ENCODE peak calls at places on chromosome 7, in ten cellular contexts. One of them, this sample, is unnamed.

GRCh38 chr7:69654849-69655707 is 56.8 kb downstream of the AUTS2 start:
- DNase-seq in A549: no peak
- DNase-seq in foreskin fibroblast: no peak
- DNase-seq in transverse colon: no peak
- DNase-seq in CD8-positive, alpha-beta T cell: no peak
- DNase-seq in epithelial cell of proximal tubule: no peak
- DNase-seq in upper lobe of right lung: no peak
- DNase-seq in HCT116: no peak
- DNase-seq in bronchial epithelial cell: no peak
- DNase-seq in PC-9: no peak
- DNase-seq in this sample: no peak

GRCh38 chr7:75869776-75870379 is 9.0 kb upstream of the RHBDD2 start:
- DNase-seq in A549: no peak
- DNase-seq in foreskin fibroblast: no peak
- DNase-seq in transverse colon: no peak
- DNase-seq in CD8-positive, alpha-beta T cell: no peak
- DNase-seq in epithelial cell of proximal tubule: no peak
- DNase-seq in upper lobe of right lung: no peak
- DNase-seq in HCT116: no peak
- DNase-seq in bronchial epithelial cell: peak
- DNase-seq in PC-9: no peak
- DNase-seq in this sample: peak

GRCh38 chr7:106767498-106768323 is 97.4 kb upstream of the PIK3CG start:
- DNase-seq in A549: no peak
- DNase-seq in foreskin fibroblast: no peak
- DNase-seq in transverse colon: no peak
- DNase-seq in CD8-positive, alpha-beta T cell: no peak
- DNase-seq in epithelial cell of proximal tubule: no peak
- DNase-seq in upper lobe of right lung: no peak
- DNase-seq in HCT116: no peak
- DNase-seq in bronchial epithelial cell: no peak
- DNase-seq in PC-9: no peak
- DNase-seq in this sample: no peak

GRCh38 chr7:38163671-38164070 is 14.4 kb upstream of the STARD3NL start:
- DNase-seq in A549: no peak
- DNase-seq in foreskin fibroblast: no peak
- DNase-seq in transverse colon: no peak
- DNase-seq in CD8-positive, alpha-beta T cell: no peak
- DNase-seq in epithelial cell of proximal tubule: no peak
- DNase-seq in upper lobe of right lung: no peak
- DNase-seq in HCT116: no peak
- DNase-seq in bronchial epithelial cell: no peak
- DNase-seq in PC-9: no peak
- DNase-seq in this sample: no peak

GRCh38 chr7:141550694-141551079 is 523 bp upstream of the AGK start:
- DNase-seq in A549: peak
- DNase-seq in foreskin fibroblast: no peak
- DNase-seq in transverse colon: no peak
- DNase-seq in CD8-positive, alpha-beta T cell: peak
- DNase-seq in epithelial cell of proximal tubule: no peak
- DNase-seq in upper lobe of right lung: no peak
- DNase-seq in HCT116: no peak
- DNase-seq in bronchial epithelial cell: peak
- DNase-seq in PC-9: no peak
- DNase-seq in this sample: no peak

GRCh38 chr7:41698726-41699125 is 4.2 kb downstream of the INHBA start:
- DNase-seq in A549: no peak
- DNase-seq in foreskin fibroblast: peak
- DNase-seq in transverse colon: no peak
- DNase-seq in CD8-positive, alpha-beta T cell: no peak
- DNase-seq in epithelial cell of proximal tubule: no peak
- DNase-seq in upper lobe of right lung: no peak
- DNase-seq in HCT116: no peak
- DNase-seq in bronchial epithelial cell: peak
- DNase-seq in PC-9: peak
- DNase-seq in this sample: no peak

GRCh38 chr7:27774717-27775328 is 34.9 kb downstream of the TAX1BP1 start:
- DNase-seq in A549: peak
- DNase-seq in foreskin fibroblast: peak
- DNase-seq in transverse colon: no peak
- DNase-seq in CD8-positive, alpha-beta T cell: no peak
- DNase-seq in epithelial cell of proximal tubule: peak
- DNase-seq in upper lobe of right lung: no peak
- DNase-seq in HCT116: peak
- DNase-seq in bronchial epithelial cell: peak
- DNase-seq in PC-9: no peak
- DNase-seq in this sample: peak

GRCh38 chr7:158694650-158695049 is 10.0 kb downstream of the NCAPG2 start:
- DNase-seq in A549: no peak
- DNase-seq in foreskin fibroblast: no peak
- DNase-seq in transverse colon: no peak
- DNase-seq in CD8-positive, alpha-beta T cell: no peak
- DNase-seq in epithelial cell of proximal tubule: no peak
- DNase-seq in upper lobe of right lung: no peak
- DNase-seq in HCT116: no peak
- DNase-seq in bronchial epithelial cell: no peak
- DNase-seq in PC-9: no peak
- DNase-seq in this sample: no peak

GRCh38 chr7:63054191-63054661 is 944.4 kb upstream of the ZNF722 start:
- DNase-seq in A549: no peak
- DNase-seq in foreskin fibroblast: no peak
- DNase-seq in transverse colon: no peak
- DNase-seq in CD8-positive, alpha-beta T cell: no peak
- DNase-seq in epithelial cell of proximal tubule: no peak
- DNase-seq in upper lobe of right lung: no peak
- DNase-seq in HCT116: no peak
- DNase-seq in bronchial epithelial cell: no peak
- DNase-seq in PC-9: no peak
- DNase-seq in this sample: no peak

GRCh38 chr7:36875794-36876193 is 151.5 kb upstream of the AOAH start:
- DNase-seq in A549: no peak
- DNase-seq in foreskin fibroblast: no peak
- DNase-seq in transverse colon: no peak
- DNase-seq in CD8-positive, alpha-beta T cell: no peak
- DNase-seq in epithelial cell of proximal tubule: no peak
- DNase-seq in upper lobe of right lung: no peak
- DNase-seq in HCT116: no peak
- DNase-seq in bronchial epithelial cell: no peak
- DNase-seq in PC-9: no peak
- DNase-seq in this sample: peak

GRCh38 chr7:105779856-105780815 is 96.3 kb downstream of the ATXN7L1 start:
- DNase-seq in A549: no peak
- DNase-seq in foreskin fibroblast: no peak
- DNase-seq in transverse colon: no peak
- DNase-seq in CD8-positive, alpha-beta T cell: no peak
- DNase-seq in epithelial cell of proximal tubule: no peak
- DNase-seq in upper lobe of right lung: no peak
- DNase-seq in HCT116: no peak
- DNase-seq in bronchial epithelial cell: no peak
- DNase-seq in PC-9: no peak
- DNase-seq in this sample: no peak

GRCh38 chr7:18212788-18213187 is 185.1 kb upstream of the PRPS1L1 start:
- DNase-seq in A549: no peak
- DNase-seq in foreskin fibroblast: peak
- DNase-seq in transverse colon: no peak
- DNase-seq in CD8-positive, alpha-beta T cell: no peak
- DNase-seq in epithelial cell of proximal tubule: no peak
- DNase-seq in upper lobe of right lung: no peak
- DNase-seq in HCT116: no peak
- DNase-seq in bronchial epithelial cell: no peak
- DNase-seq in PC-9: no peak
- DNase-seq in this sample: peak

GRCh38 chr7:107972075-107972482 is 30.9 kb downstream of the LAMB1 start:
- DNase-seq in A549: no peak
- DNase-seq in foreskin fibroblast: peak
- DNase-seq in transverse colon: no peak
- DNase-seq in CD8-positive, alpha-beta T cell: no peak
- DNase-seq in epithelial cell of proximal tubule: no peak
- DNase-seq in upper lobe of right lung: no peak
- DNase-seq in HCT116: no peak
- DNase-seq in bronchial epithelial cell: peak
- DNase-seq in PC-9: no peak
- DNase-seq in this sample: peak

GRCh38 chr7:91945476-91945875 is 4.8 kb downstream of the AKAP9 start:
- DNase-seq in A549: peak
- DNase-seq in foreskin fibroblast: peak
- DNase-seq in transverse colon: no peak
- DNase-seq in CD8-positive, alpha-beta T cell: no peak
- DNase-seq in epithelial cell of proximal tubule: no peak
- DNase-seq in upper lobe of right lung: no peak
- DNase-seq in HCT116: no peak
- DNase-seq in bronchial epithelial cell: peak
- DNase-seq in PC-9: no peak
- DNase-seq in this sample: no peak

GRCh38 chr7:27693794-27694193 is 31.1 kb upstream of the HIBADH start:
- DNase-seq in A549: no peak
- DNase-seq in foreskin fibroblast: no peak
- DNase-seq in transverse colon: no peak
- DNase-seq in CD8-positive, alpha-beta T cell: no peak
- DNase-seq in epithelial cell of proximal tubule: no peak
- DNase-seq in upper lobe of right lung: no peak
- DNase-seq in HCT116: no peak
- DNase-seq in bronchial epithelial cell: no peak
- DNase-seq in PC-9: no peak
- DNase-seq in this sample: no peak

GRCh38 chr7:3393862-3394261 is 92.8 kb downstream of the SDK1 start:
- DNase-seq in A549: peak
- DNase-seq in foreskin fibroblast: no peak
- DNase-seq in transverse colon: no peak
- DNase-seq in CD8-positive, alpha-beta T cell: no peak
- DNase-seq in epithelial cell of proximal tubule: no peak
- DNase-seq in upper lobe of right lung: no peak
- DNase-seq in HCT116: no peak
- DNase-seq in bronchial epithelial cell: no peak
- DNase-seq in PC-9: no peak
- DNase-seq in this sample: no peak

DNA sequence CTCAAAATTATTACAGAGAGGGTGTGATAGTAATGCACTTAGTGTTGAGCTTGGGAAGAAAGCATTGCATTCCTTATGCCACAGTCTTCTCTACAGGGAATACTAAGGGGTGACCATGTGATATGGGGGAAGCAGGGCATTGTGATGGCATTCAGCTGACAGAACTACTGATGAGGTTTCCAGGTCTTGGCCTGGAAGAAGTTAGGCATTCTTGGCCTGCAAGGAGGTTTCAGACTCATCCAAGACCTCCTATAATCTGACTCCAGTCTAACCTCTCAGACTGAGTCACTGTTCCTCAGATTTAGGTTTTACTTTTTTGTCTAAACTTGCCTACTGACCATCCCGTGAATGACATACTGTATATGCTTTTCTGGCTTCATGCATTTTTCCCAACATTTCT is 7.9 kb downstream of the STMP1 start:
- DNase-seq in A549: no peak
- DNase-seq in foreskin fibroblast: peak
- DNase-seq in transverse colon: no peak
- DNase-seq in CD8-positive, alpha-beta T cell: no peak
- DNase-seq in epithelial cell of proximal tubule: no peak
- DNase-seq in upper lobe of right lung: no peak
- DNase-seq in HCT116: no peak
- DNase-seq in bronchial epithelial cell: peak
- DNase-seq in PC-9: no peak
- DNase-seq in this sample: no peak
- TF ChIP-seq CTCF in A549: no peak
- TF ChIP-seq CTCF in foreskin fibroblast: no peak
- TF ChIP-seq CTCF in transverse colon: no peak
- TF ChIP-seq CTCF in CD8-positive, alpha-beta T cell: no peak
- TF ChIP-seq CTCF in epithelial cell of proximal tubule: no peak
- TF ChIP-seq CTCF in upper lobe of right lung: no peak
- TF ChIP-seq CTCF in HCT116: no peak
- TF ChIP-seq CTCF in bronchial epithelial cell: no peak
- TF ChIP-seq CTCF in PC-9: no peak
- TF ChIP-seq CTCF in this sample: no peak

DNA sequence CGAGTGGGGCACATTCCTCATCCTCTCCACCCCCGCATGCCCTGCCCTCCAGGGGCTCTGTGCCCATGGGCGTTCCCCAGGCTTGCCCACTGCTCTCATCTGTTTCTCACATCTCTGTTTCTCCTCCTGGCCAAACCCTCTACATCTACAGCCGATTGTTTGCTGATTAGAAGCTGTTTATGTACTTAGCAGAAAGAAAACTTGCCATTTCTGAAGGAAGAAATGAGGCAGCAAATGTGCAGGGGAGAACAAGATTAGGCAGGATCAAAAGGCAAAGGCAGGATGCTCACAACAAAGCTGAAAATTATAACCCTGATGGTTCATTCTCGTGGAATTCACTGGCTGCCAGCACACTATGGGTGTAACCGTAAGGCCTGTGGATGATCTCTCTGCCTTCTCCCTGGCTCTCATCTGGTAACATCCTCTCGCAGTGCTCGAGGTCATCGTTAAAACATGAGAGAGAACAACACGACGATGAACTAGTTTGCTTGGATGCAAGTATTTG is 111.6 kb upstream of the KLF14 start:
- DNase-seq in A549: peak
- DNase-seq in foreskin fibroblast: peak
- DNase-seq in transverse colon: no peak
- DNase-seq in CD8-positive, alpha-beta T cell: no peak
- DNase-seq in epithelial cell of proximal tubule: no peak
- DNase-seq in upper lobe of right lung: no peak
- DNase-seq in HCT116: peak
- DNase-seq in bronchial epithelial cell: peak
- DNase-seq in PC-9: peak
- DNase-seq in this sample: peak
- H3K4me3 ChIP-seq in A549: peak
- H3K4me3 ChIP-seq in foreskin fibroblast: no peak
- H3K4me3 ChIP-seq in transverse colon: no peak
- H3K4me3 ChIP-seq in CD8-positive, alpha-beta T cell: no peak
- H3K4me3 ChIP-seq in epithelial cell of proximal tubule: no peak
- H3K4me3 ChIP-seq in upper lobe of right lung: no peak
- H3K4me3 ChIP-seq in HCT116: peak
- H3K4me3 ChIP-seq in bronchial epithelial cell: peak
- H3K4me3 ChIP-seq in PC-9: no peak
- H3K4me3 ChIP-seq in this sample: no peak

GRCh38 chr7:29946428-29947186 is 43.0 kb downstream of the SCRN1 start:
- DNase-seq in A549: peak
- DNase-seq in foreskin fibroblast: no peak
- DNase-seq in transverse colon: peak
- DNase-seq in CD8-positive, alpha-beta T cell: no peak
- DNase-seq in epithelial cell of proximal tubule: no peak
- DNase-seq in upper lobe of right lung: no peak
- DNase-seq in HCT116: peak
- DNase-seq in bronchial epithelial cell: peak
- DNase-seq in PC-9: no peak
- DNase-seq in this sample: no peak
- TF ChIP-seq CTCF in A549: peak
- TF ChIP-seq CTCF in foreskin fibroblast: peak
- TF ChIP-seq CTCF in transverse colon: no peak
- TF ChIP-seq CTCF in CD8-positive, alpha-beta T cell: no peak
- TF ChIP-seq CTCF in epithelial cell of proximal tubule: peak
- TF ChIP-seq CTCF in upper lobe of right lung: peak
- TF ChIP-seq CTCF in HCT116: peak
- TF ChIP-seq CTCF in bronchial epithelial cell: peak
- TF ChIP-seq CTCF in PC-9: peak
- TF ChIP-seq CTCF in this sample: peak

DNA sequence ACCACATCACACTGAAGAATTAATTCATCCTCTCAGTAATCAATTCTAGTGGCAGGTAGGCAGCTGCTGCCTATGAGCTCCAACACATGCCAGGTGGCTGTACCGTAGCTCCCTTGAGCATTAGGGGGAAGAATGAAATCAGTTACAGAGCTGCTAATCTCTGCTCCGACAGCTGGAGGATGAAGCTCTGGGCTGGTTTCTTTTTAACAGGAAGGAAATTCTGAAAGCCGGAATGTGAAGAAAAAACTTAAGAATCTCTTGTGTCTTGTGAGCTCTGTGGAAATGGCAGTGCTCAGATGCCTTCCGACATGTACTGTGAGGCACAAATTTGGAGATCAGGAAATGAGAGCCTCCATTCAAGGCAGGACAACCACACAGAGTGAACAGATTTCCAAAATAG is 2.8 kb upstream of the AHCYL2 start:
- DNase-seq in A549: no peak
- DNase-seq in foreskin fibroblast: no peak
- DNase-seq in transverse colon: no peak
- DNase-seq in CD8-positive, alpha-beta T cell: no peak
- DNase-seq in epithelial cell of proximal tubule: no peak
- DNase-seq in upper lobe of right lung: no peak
- DNase-seq in HCT116: no peak
- DNase-seq in bronchial epithelial cell: no peak
- DNase-seq in PC-9: no peak
- DNase-seq in this sample: no peak
- H3K4me3 ChIP-seq in A549: no peak
- H3K4me3 ChIP-seq in foreskin fibroblast: no peak
- H3K4me3 ChIP-seq in transverse colon: no peak
- H3K4me3 ChIP-seq in CD8-positive, alpha-beta T cell: no peak
- H3K4me3 ChIP-seq in epithelial cell of proximal tubule: no peak
- H3K4me3 ChIP-seq in upper lobe of right lung: no peak
- H3K4me3 ChIP-seq in HCT116: no peak
- H3K4me3 ChIP-seq in bronchial epithelial cell: no peak
- H3K4me3 ChIP-seq in PC-9: no peak
- H3K4me3 ChIP-seq in this sample: no peak

This sample was measured in astrocyte of the cerebellum.